ENCODE peak calls at places on chromosomes 2 and 18, in four cellular contexts. Y is H1, Q is HepG2, S is GM12878. U is an unnamed sample.

GRCh38 chr2:113212245-113213060 is 38.7 kb downstream of the PSD4 start:
- DNase-seq in Y (no peak), Q (peak), S (no peak), U (no peak)

GRCh38 chr2:117968724-117969121 is 45.1 kb downstream of the CCDC93 start:
- DNase-seq in Y (no peak), Q (no peak), S (no peak), U (no peak)

GRCh38 chr2:115782286-115782685 is 1339.8 kb downstream of the DPP10 start:
- DNase-seq in Y (no peak), Q (no peak), S (no peak), U (no peak)

GRCh38 chr2:239762106-239762505 is 263.0 kb downstream of the NDUFA10 start:
- DNase-seq in Y (no peak), Q (no peak), S (no peak), U (no peak)

GRCh38 chr2:2291500-2292260 is 39.4 kb downstream of the MYT1L start:
- DNase-seq in Y (peak), Q (no peak), S (no peak), U (peak)

GRCh38 chr2:134401081-134401497 is 147.2 kb downstream of the MGAT5 start:
- DNase-seq in Y (no peak), Q (no peak), S (no peak), U (peak)

GRCh38 chr2:182187130-182187529 is 201.5 kb downstream of the PPP1R1C start:
- DNase-seq in Y (no peak), Q (no peak), S (no peak), U (no peak)

GRCh38 chr2:129367118-129367517 is 612.3 kb upstream of the RAB6C start:
- DNase-seq in Y (no peak), Q (no peak), S (no peak), U (no peak)

GRCh38 chr2:5164806-5165525 is 527.2 kb upstream of the SOX11 start:
- DNase-seq in Y (no peak), Q (no peak), S (no peak), U (no peak)

GRCh38 chr2:133262888-133263287 is 305.4 kb downstream of the NCKAP5 start:
- DNase-seq in Y (no peak), Q (no peak), S (no peak), U (no peak)

GRCh38 chr2:39728941-39729351 is 50.1 kb downstream of the THUMPD2 start:
- DNase-seq in Y (peak), Q (peak), S (no peak), U (peak)

GRCh38 chr2:96408631-96409542 is 73.3 kb downstream of the NCAPH start:
- DNase-seq in Y (no peak), Q (peak), S (no peak), U (no peak)

GRCh38 chr2:113842919-113843736 is 46.8 kb upstream of the ACTR3 start:
- DNase-seq in Y (no peak), Q (no peak), S (no peak), U (no peak)

GRCh38 chr2:136362676-136363390 is 244.9 kb upstream of the CXCR4 start:
- DNase-seq in Y (no peak), Q (no peak), S (no peak), U (no peak)

DNA sequence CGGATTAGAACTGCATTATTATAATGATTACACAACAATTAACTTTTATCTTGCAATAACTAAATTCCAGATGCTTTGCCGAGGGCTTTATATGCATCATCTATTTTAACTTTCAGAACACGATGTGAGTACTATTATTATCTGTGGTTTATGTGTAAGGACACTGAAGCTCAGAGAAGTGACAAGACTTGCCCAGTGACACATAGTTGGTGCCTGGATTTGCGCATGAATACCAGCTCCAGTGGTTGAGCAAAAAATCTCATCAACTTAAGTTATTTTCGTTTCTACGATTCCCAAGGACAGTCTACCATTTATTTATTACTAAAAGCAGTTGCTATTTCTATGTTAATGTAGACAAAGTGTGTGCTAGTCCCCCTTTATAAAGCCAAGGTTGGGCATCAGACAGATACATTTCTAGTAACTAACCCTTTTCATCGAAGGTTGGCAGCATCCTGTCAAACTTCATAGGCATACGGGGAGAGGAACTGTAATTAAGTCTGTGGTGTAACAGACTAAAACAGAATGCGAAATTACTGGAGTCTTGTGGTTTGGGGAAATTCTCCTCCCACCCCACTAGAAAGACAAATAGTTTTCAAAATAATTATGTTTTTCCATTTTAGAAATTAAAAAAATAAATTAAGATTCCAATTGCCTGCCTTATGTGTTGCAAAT is 73.2 kb upstream of the BOD1L2 start:
- DNase-seq in Y (no peak), Q (no peak), S (no peak), U (no peak)
- TF ChIP-seq GABPA in Y (no peak), Q (no peak), S (no peak), U (no peak)

GRCh38 chr2:225668606-225669266 is 269.2 kb downstream of the NYAP2 start:
- DNase-seq in Y (no peak), Q (peak), S (peak), U (peak)

GRCh38 chr2:225667465-225667864 is 268.0 kb downstream of the NYAP2 start:
- DNase-seq in Y (no peak), Q (no peak), S (no peak), U (no peak)

DNA sequence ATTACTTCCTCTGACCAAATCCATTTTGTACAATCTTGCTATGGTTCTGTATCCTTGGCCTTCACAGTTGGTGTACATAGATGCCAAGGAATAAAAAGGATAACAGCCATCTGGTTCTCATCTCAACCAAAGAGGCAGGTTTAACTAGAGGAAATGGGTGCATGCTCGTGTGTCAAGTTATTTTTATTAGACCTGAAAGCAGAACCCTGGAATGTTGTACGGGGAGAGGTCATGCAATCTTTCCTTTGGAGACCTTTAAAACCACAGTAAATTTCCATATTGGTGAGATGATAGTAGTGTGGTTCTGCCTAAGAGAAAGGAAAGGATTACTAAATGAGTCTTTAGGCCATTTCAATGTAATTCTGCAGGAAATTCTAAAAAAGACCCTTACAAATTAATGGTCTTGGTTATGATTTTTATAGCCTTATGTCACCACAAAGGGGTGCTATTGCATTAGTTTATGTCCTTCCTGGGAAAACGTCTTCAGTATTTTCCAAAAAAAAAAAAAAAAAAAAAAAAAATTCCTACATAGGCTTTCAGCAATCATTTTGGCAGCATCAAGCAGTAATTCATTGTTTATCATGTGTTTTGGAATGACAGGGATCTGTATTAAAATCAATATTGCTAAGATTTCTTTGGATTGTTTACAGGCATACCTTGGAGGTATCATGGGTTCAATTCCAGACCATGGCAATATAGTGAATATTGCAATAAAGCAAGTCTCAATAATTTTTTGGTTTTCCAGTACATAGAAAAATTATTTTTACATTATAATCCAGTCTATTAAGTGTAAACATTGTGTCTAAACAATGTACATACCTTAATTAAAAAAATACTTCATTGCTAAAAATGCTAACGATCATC is 270.8 kb downstream of the NYAP2 start:
- DNase-seq in Y (no peak), Q (peak), S (no peak), U (no peak)
- TF ChIP-seq EP300 in Y (no peak), Q (no peak), S (no peak), U (no peak)

GRCh38 chr2:73995810-73996209 is 11.1 kb downstream of the TET3 start:
- DNase-seq in Y (no peak), Q (no peak), S (no peak), U (peak)
- TF ChIP-seq ATF3 in Y (no peak), Q (no peak), S (no peak), U (no peak)

GRCh38 chr2:120809576-120810440 is 74.1 kb downstream of the GLI2 start:
- DNase-seq in Y (no peak), Q (no peak), S (no peak), U (no peak)
- TF ChIP-seq GABPA in Y (no peak), Q (no peak), S (no peak), U (no peak)

GRCh38 chr2:128178650-128179460 is 87.9 kb downstream of the UGGT1 start:
- DNase-seq in Y (peak), Q (peak), S (no peak), U (peak)
- TF ChIP-seq EP300 in Y (no peak), Q (peak), S (no peak), U (no peak)

DNA sequence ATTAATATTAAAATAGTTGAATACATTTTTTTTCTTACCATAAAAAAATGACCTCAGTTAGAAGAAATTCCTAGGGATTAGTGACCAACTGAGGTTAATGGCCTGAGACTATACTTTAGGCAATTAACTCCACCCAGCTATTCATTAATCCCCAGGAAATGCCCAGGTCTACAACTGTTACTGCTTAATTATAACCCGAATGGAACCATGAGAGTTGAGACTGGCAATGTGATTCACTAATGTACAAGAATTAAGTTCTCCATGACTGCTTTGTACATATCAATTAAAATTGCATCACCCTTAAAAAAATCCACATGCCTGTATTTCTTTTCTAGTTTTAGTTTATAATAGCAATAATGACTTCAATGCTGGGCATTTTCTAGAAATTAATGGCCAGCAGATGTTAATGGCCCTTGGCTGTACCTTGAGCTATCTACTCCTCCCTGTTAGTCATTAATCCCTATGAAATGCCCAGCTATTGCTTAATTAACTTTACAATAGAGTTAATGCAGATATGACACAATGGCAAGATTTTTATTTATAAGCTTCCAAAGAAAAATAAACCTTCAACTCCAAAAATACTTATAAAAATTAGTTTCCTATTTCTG is 44.1 kb downstream of the ERBB4 start:
- DNase-seq in Y (no peak), Q (no peak), S (no peak), U (no peak)
- TF ChIP-seq ATF3 in Y (no peak), Q (no peak), S (no peak), U (no peak)

GRCh38 chr2:10835052-10835970 is 22.7 kb upstream of the PDIA6 start:
- DNase-seq in Y (peak), Q (peak), S (no peak), U (peak)
- TF ChIP-seq GABPA in Y (peak), Q (no peak), S (no peak), U (no peak)

GRCh38 chr2:195633573-195633870 is 23.5 kb upstream of the SLC39A10 start:
- DNase-seq in Y (no peak), Q (no peak), S (no peak), U (no peak)
- TF ChIP-seq EP300 in Y (no peak), Q (no peak), S (no peak), U (no peak)

U was measured in K562.